ENCODE peak calls at places on chromosomes 5 and 9, in six cellular contexts. D is HTR-8/SVneo; V is KG1; E is fibroblast of mammary gland; X is NCI-H774; G is stimulated activated CD8-positive, alpha-beta memory T cell treated with anti-CD3 and anti-CD28 coated beads, Interleukin-4, amount 100 ng/mL, for 24 hours. P is an unnamed sample.

GRCh38 chr9:133747309-133747708 is 9.2 kb upstream of the SARDH start:
- DNase-seq in D (no peak), X (no peak), V (no peak), G (no peak), E (no peak), P (no peak)

GRCh38 chr5:58399951-58400350 is 59.9 kb downstream of the PLK2 start:
- DNase-seq in X (no peak), E (no peak), G (no peak), D (no peak), V (no peak), P (no peak)

GRCh38 chr9:81552571-81552970 is 136.8 kb downstream of the TLE1 start:
- DNase-seq in E (no peak), G (no peak), D (no peak), V (no peak), X (no peak), P (no peak)

GRCh38 chr9:16553869-16554540 is 316.5 kb downstream of the BNC2 start:
- DNase-seq in X (no peak), G (no peak), E (peak; percentile 62), V (no peak), D (no peak), P (no peak)

GRCh38 chr5:113202904-113203716 is 226.5 kb downstream of the DCP2 start:
- DNase-seq in D (no peak), E (peak; percentile 22), V (no peak), X (no peak), G (no peak), P (no peak)

GRCh38 chr5:89457411-89458329 is 574.7 kb upstream of the MEF2C start:
- DNase-seq in X (no peak), G (no peak), D (no peak), V (no peak), E (peak; percentile 64), P (no peak)

GRCh38 chr9:3912817-3913216 is 387.0 kb upstream of the RFX3 start:
- DNase-seq in E (no peak), X (no peak), D (no peak), V (no peak), G (no peak), P (no peak)

GRCh38 chr5:6792376-6792775 is 79.1 kb downstream of the TENT4A start:
- DNase-seq in D (no peak), G (no peak), X (no peak), E (no peak), V (no peak), P (no peak)

GRCh38 chr5:124402144-124402581 is 344.3 kb downstream of the ZNF608 start:
- DNase-seq in D (no peak), V (no peak), G (no peak), X (no peak), E (peak; percentile 60), P (no peak)

GRCh38 chr5:56506586-56506985 is 273.5 kb upstream of the ANKRD55 start:
- DNase-seq in D (peak; percentile 56), G (no peak), V (no peak), X (no peak), E (no peak), P (no peak)

GRCh38 chr5:152542741-152543140 is 137.7 kb upstream of the NMUR2 start:
- DNase-seq in E (peak; percentile 31), G (no peak), X (no peak), D (no peak), V (no peak), P (no peak)